ENCODE peak calls at places on chromosomes 5 and 9, in five cellular contexts. E is IMR-90; O is dorsolateral prefrontal cortex; R is pancreas; N is naive thymus-derived CD4-positive, alpha-beta T cell. Q is an unnamed sample.

GRCh38 chr5:89755024-89755423 is 654.5 kb downstream of the CETN3 start:
- DNase-seq in E (no peak), O (no peak), N (no peak), R (no peak), Q (no peak)

GRCh38 chr5:134586866-134587524 is 45.6 kb downstream of the SAR1B start:
- DNase-seq in R (peak; percentile 90), E (peak; percentile 71), N (peak; percentile 81), O (peak; percentile 72), Q (peak; percentile 83)

GRCh38 chr5:12111263-12111662 is 207.0 kb upstream of the CTNND2 start:
- DNase-seq in E (no peak), R (no peak), O (no peak), N (no peak), Q (no peak)

GRCh38 chr9:87712801-87713277 is 13.1 kb upstream of the CTSL start:
- DNase-seq in E (no peak), R (no peak), N (no peak), O (no peak), Q (no peak)

GRCh38 chr5:135569755-135570452 is 8.9 kb downstream of the CXCL14 start:
- DNase-seq in R (no peak), N (no peak), O (no peak), E (peak; percentile 36), Q (peak; percentile 36)

GRCh38 chr9:126607731-126608130 is 6.0 kb upstream of the LMX1B start:
- DNase-seq in O (no peak), R (no peak), E (no peak), N (no peak), Q (no peak)

GRCh38 chr9:95148121-95148520 is 169.4 kb downstream of the FANCC start:
- DNase-seq in E (no peak), O (no peak), N (no peak), R (no peak), Q (no peak)

GRCh38 chr9:115615821-115616665 is 498.1 kb upstream of the TNC start:
- DNase-seq in R (no peak), O (no peak), E (peak; percentile 96), N (no peak), Q (no peak)

GRCh38 chr5:80711938-80712337 is 57.2 kb upstream of the DHFR start:
- DNase-seq in O (no peak), R (no peak), E (peak; percentile 34), N (no peak), Q (no peak)

GRCh38 chr9:20726144-20726543 is 42.1 kb downstream of the FOCAD start:
- DNase-seq in R (no peak), E (no peak), O (no peak), N (no peak), Q (no peak)

GRCh38 chr5:140324041-140324833 is 21.3 kb upstream of the PFDN1 start:
- DNase-seq in N (no peak), O (no peak), E (peak; percentile 59), R (no peak), Q (no peak)

GRCh38 chr9:113302792-113303418 is at the start of gene RNF183:
- DNase-seq in E (no peak), O (no peak), R (no peak), N (no peak), Q (no peak)

GRCh38 chr5:88236866-88237642 is 31.6 kb downstream of the TMEM161B start:
- DNase-seq in R (no peak), O (no peak), E (peak; percentile 58), N (no peak), Q (no peak)

GRCh38 chr9:94861589-94862241 is 135.2 kb downstream of the AOPEP start:
- DNase-seq in N (no peak), E (peak; percentile 85), O (no peak), R (no peak), Q (no peak)

GRCh38 chr5:139746691-139747582 is 48.7 kb upstream of the PSD2 start:
- DNase-seq in R (no peak), E (peak; percentile 46), N (peak; percentile 42), O (no peak), Q (no peak)

GRCh38 chr9:100455470-100455869 is 17.5 kb upstream of the TMEFF1 start:
- DNase-seq in N (no peak), R (no peak), E (peak; percentile 63), O (no peak), Q (no peak)

GRCh38 chr5:130762031-130762430 is 403.0 kb downstream of the HINT1 start:
- DNase-seq in O (no peak), R (no peak), N (no peak), E (no peak), Q (no peak)

GRCh38 chr5:118518720-118519119 is 469.6 kb downstream of the DTWD2 start:
- DNase-seq in O (no peak), R (no peak), E (no peak), N (no peak), Q (no peak)

GRCh38 chr5:150114773-150115408 is 28.5 kb upstream of the CSF1R start:
- DNase-seq in E (no peak), N (no peak), R (no peak), O (no peak), Q (no peak)

GRCh38 chr5:150118561-150119229 is 32.3 kb upstream of the CSF1R start:
- DNase-seq in E (no peak), N (no peak), R (no peak), O (no peak), Q (no peak)

GRCh38 chr5:150117945-150118560 is 31.7 kb upstream of the CSF1R start:
- DNase-seq in R (no peak), O (no peak), N (no peak), E (no peak), Q (no peak)

GRCh38 chr5:150114102-150114641 is 27.8 kb upstream of the CSF1R start:
- DNase-seq in E (no peak), R (no peak), O (no peak), N (no peak), Q (peak; percentile 23)

GRCh38 chr5:150116667-150117395 is 30.5 kb upstream of the CSF1R start:
- DNase-seq in R (no peak), N (no peak), O (no peak), E (peak; percentile 27), Q (no peak)
- H3K27ac ChIP-seq in R (no peak overlapping the region), N (no peak overlapping the region), O (no peak overlapping the region), E (no peak overlapping the region), Q (no peak overlapping the region)

GRCh38 chr9:129552064-129552463 is 68.8 kb downstream of the C9orf50 start:
- DNase-seq in R (no peak), E (no peak), N (no peak), O (no peak), Q (no peak)
- H3K27ac ChIP-seq in R (no peak overlapping the region), E (no peak overlapping the region), N (no peak overlapping the region), O (no peak overlapping the region), Q (no peak overlapping the region)

GRCh38 chr9:717722-718121 is 123.8 kb upstream of the DMRT1 start:
- DNase-seq in N (no peak), R (no peak), O (no peak), E (no peak), Q (no peak)

GRCh38 chr9:714675-715074 is 126.8 kb upstream of the DMRT1 start:
- DNase-seq in O (no peak), N (no peak), E (no peak), R (no peak), Q (no peak)

GRCh38 chr9:713046-713445 is 128.5 kb upstream of the DMRT1 start:
- DNase-seq in R (no peak), N (no peak), E (no peak), O (no peak), Q (no peak)

GRCh38 chr9:715743-716400 is 125.6 kb upstream of the DMRT1 start:
- DNase-seq in O (no peak), E (peak; percentile 68), N (no peak), R (no peak), Q (no peak)

DNA sequence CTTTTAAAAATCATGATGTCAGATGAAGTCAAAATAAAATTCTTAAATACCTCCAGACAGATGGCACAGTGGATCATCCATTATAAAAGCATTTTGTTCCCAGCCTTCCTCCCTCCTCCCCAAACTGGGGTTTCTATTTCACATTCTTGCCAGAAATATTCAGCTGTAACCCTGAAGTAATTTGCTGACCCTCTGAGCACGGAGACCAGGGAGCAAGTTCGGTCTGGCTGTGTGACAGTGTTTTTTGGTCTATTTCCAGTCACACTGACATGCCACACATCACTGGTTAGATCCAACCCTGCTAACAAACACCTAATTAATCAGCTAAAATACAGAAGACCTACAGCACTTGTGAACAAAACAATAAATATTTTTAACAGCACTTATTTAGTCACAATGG is 126.2 kb upstream of the DMRT1 start:
- DNase-seq in O (no peak), R (no peak), N (no peak), E (no peak), Q (no peak)
- H3K27ac ChIP-seq in O (peak overlapping the region; percentile 72), R (peak overlapping the region; percentile 34), N (no peak overlapping the region), E (no peak overlapping the region), Q (peak overlapping the region; percentile 90)

DNA sequence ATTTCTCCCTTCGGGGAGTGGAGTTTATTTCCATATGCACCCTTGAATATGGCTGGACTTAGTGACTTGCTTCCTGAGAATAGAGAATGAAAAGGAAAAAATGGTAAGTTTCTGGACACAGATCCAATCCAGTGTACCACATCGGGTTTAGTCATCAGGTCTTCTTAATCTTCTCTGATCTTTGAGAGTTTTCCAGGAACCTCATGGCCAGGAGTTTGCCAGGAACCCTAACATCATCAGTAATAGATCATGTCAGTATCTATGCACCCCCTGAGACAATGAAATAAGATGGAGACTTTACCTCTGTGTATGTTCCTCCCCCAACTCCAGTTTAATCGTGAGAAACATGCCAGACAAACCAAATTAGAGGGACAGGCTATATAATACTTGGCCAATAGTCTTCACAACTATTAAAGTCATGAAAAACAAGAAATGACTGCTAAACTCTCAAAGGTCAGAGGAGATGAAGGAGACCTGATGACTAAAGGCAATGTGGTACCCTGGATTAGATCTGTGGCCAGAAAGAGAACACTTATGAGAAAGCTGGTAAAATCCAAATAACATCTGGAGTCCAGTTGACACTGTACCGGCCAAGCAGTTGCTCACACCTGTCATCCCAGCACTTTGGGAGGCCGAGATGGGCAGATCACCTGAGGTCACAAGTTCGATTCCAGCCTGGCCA is 24.6 kb downstream of the ATOX1 start:
- DNase-seq in O (no peak), E (peak; percentile 41), R (no peak), N (no peak), Q (no peak)
- H3K27ac ChIP-seq in O (no peak overlapping the region), E (no peak overlapping the region), R (no peak overlapping the region), N (no peak overlapping the region), Q (no peak overlapping the region)

DNA sequence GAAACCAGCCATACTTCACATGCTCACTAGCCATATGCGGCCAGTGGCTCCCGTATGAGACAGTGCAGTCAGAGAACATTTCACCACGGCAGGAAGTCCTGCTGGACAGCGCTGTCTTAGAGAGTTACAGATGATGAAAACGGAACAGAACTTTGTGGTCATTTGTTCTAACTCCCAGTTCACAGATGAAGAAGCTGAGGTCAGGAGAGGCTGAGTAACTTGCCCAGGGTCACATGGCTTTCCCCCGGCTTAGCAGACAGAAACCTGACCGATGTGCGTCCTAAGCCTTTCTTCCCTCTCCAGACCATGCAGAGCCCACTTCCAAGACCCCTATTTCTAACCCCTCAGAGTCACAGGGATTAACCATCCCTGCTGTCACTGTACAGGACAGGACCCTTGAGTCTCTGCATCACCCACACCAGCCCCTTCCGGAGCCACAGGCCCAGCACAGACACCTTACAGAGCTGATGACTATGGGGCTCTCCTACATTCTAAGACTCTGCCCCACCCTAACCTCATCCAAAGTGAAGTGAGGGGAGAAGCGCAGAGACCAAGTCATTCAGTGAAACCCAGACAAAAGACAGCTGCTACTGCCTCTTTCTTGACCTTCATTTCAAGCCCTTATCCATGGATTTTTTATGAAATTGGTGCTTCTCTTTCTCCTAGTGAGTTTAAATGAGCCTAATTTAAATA is 86.9 kb downstream of the PTPN3 start:
- DNase-seq in N (no peak), E (no peak), R (no peak), O (no peak), Q (no peak)
- H3K27ac ChIP-seq in N (no peak overlapping the region), E (no peak overlapping the region), R (no peak overlapping the region), O (no peak overlapping the region), Q (no peak overlapping the region)

GRCh38 chr9:35618325-35618727 is at the start of gene CD72:
- DNase-seq in R (no peak), E (no peak), O (no peak), N (no peak), Q (no peak)
- H3K27ac ChIP-seq in R (peak within 1 kb of the TSS; percentile 22), E (no peak within 1 kb of the TSS), O (no peak within 1 kb of the TSS), N (peak within 1 kb of the TSS; percentile 71), Q (no peak within 1 kb of the TSS)

GRCh38 chr5:82620957-82621600 is 342.9 kb upstream of the RPS23 start:
- DNase-seq in R (no peak), N (no peak), E (no peak), O (no peak), Q (no peak)
- H3K27ac ChIP-seq in R (no peak overlapping the region), N (no peak overlapping the region), E (no peak overlapping the region), O (no peak overlapping the region), Q (no peak overlapping the region)

Q was measured in lung.